ENCODE peak calls at places on chromosomes 6 and 20, in five cellular contexts. N, M, O, E and S are unnamed samples.

GRCh38 chr6:81263531-81264168 is 488.8 kb downstream of the TENT5A start:
- DNase-seq in N (no peak), M (no peak), O (no peak), E (no peak), S (no peak)

GRCh38 chr20:10427060-10427692 is 6.8 kb downstream of the MKKS start:
- DNase-seq in N (peak), M (peak), O (peak), E (peak), S (peak)

GRCh38 chr6:27188885-27189418 is 58.5 kb upstream of the PRSS16 start:
- DNase-seq in N (peak), M (peak), O (peak), E (peak), S (peak)

GRCh38 chr20:61394088-61394822 is 142.2 kb downstream of the CDH4 start:
- DNase-seq in N (no peak), M (no peak), O (no peak), E (no peak), S (no peak)

GRCh38 chr20:10673831-10674683 is at the start of gene JAG1:
- DNase-seq in N (peak), M (peak), O (peak), E (peak), S (peak)

GRCh38 chr20:31566658-31567379 is 38.3 kb upstream of the ID1 start:
- DNase-seq in N (no peak), M (peak), O (no peak), E (no peak), S (no peak)

GRCh38 chr6:113854531-113855499 is 2.3 kb upstream of the MARCKS start:
- DNase-seq in N (peak), M (peak), O (peak), E (peak), S (peak)

GRCh38 chr6:104325341-104326172 is 534.2 kb downstream of the HACE1 start:
- DNase-seq in N (peak), M (peak), O (peak), E (peak), S (no peak)

GRCh38 chr6:82488403-82488802 is 124.8 kb downstream of the TPBG start:
- DNase-seq in N (no peak), M (no peak), O (no peak), E (no peak), S (no peak)

GRCh38 chr6:158040804-158041347 is 59.2 kb downstream of the SYNJ2 start:
- DNase-seq in N (peak), M (no peak), O (no peak), E (peak), S (no peak)

GRCh38 chr20:33277471-33278441 is 5.3 kb upstream of the BPIFB1 start:
- DNase-seq in N (peak), M (no peak), O (no peak), E (no peak), S (no peak)

GRCh38 chr20:49989234-49990065 is 6.7 kb downstream of the SNAI1 start:
- DNase-seq in N (peak), M (peak), O (peak), E (peak), S (peak)

GRCh38 chr6:117008618-117009017 is 131.6 kb downstream of the RFX6 start:
- DNase-seq in N (no peak), M (no peak), O (no peak), E (no peak), S (no peak)

GRCh38 chr20:63286781-63287696 is 5.9 kb upstream of the COL20A1 start:
- DNase-seq in N (no peak), M (no peak), O (no peak), E (no peak), S (no peak)

GRCh38 chr6:168021581-168021980 is 24.1 kb downstream of the KIF25 start:
- DNase-seq in N (no peak), M (no peak), O (no peak), E (no peak), S (no peak)

GRCh38 chr6:145963216-145964068 is 716 bp downstream of the SHPRH start:
- DNase-seq in N (peak), M (peak), O (no peak), E (peak), S (peak)

GRCh38 chr6:100440935-100441334 is 23.8 kb downstream of the SIM1 start:
- DNase-seq in N (no peak), M (no peak), O (no peak), E (no peak), S (no peak)

GRCh38 chr20:37202267-37202943 is 23.1 kb upstream of the MROH8 start:
- DNase-seq in N (peak), M (peak), O (peak), E (peak), S (peak)

GRCh38 chr6:56381852-56382251 is 134.5 kb upstream of the COL21A1 start:
- DNase-seq in N (no peak), M (no peak), O (no peak), E (no peak), S (no peak)

GRCh38 chr20:2762578-2763131 is 37.8 kb downstream of the CPXM1 start:
- DNase-seq in N (no peak), M (no peak), O (no peak), E (no peak), S (no peak)

GRCh38 chr6:12603711-12604049 is 112.9 kb upstream of the PHACTR1 start:
- DNase-seq in N (no peak), M (no peak), O (no peak), E (no peak), S (no peak)

GRCh38 chr20:59161626-59162170 is 1.9 kb upstream of the ZNF831 start:
- DNase-seq in N (no peak), M (no peak), O (no peak), E (no peak), S (no peak)
- TF ChIP-seq CTCF in N (no peak), M (no peak), O (no peak), E (no peak), S (no peak)

DNA sequence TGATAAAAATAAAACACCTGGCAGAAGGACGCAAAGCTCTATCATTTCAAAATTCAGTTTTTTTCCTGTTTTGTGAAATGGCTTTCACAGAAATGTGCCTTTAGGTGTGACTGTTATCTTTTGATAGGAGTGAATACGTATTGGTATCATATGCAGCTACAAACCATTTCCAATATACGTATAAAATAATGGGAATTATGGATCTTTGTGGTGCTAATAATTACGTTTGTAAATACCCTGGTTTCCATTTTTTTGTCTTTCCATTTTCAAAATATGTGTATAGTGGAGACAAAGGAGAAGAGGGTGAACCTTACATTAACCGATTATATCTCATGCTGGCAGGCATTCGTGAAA is 108.7 kb upstream of the GMDS start:
- DNase-seq in N (no peak), M (no peak), O (no peak), E (no peak), S (no peak)
- TF ChIP-seq CTCF in N (no peak), M (no peak), O (no peak), E (no peak), S (peak)

GRCh38 chr20:59880198-59880597 is 53.2 kb downstream of the SYCP2 start:
- DNase-seq in N (no peak), M (no peak), O (no peak), E (no peak), S (no peak)
- TF ChIP-seq CTCF in N (no peak), M (no peak), O (no peak), E (no peak), S (no peak)

GRCh38 chr20:55052464-55052863 is 577.1 kb downstream of the DOK5 start:
- DNase-seq in N (no peak), M (no peak), O (no peak), E (no peak), S (no peak)

GRCh38 chr20:55058938-55059337 is 583.5 kb downstream of the DOK5 start:
- DNase-seq in N (no peak), M (no peak), O (no peak), E (no peak), S (no peak)

GRCh38 chr20:55053389-55053788 is 578.0 kb downstream of the DOK5 start:
- DNase-seq in N (no peak), M (no peak), O (no peak), E (no peak), S (no peak)

GRCh38 chr20:55054443-55054842 is 579.0 kb downstream of the DOK5 start:
- DNase-seq in N (no peak), M (no peak), O (no peak), E (no peak), S (no peak)

DNA sequence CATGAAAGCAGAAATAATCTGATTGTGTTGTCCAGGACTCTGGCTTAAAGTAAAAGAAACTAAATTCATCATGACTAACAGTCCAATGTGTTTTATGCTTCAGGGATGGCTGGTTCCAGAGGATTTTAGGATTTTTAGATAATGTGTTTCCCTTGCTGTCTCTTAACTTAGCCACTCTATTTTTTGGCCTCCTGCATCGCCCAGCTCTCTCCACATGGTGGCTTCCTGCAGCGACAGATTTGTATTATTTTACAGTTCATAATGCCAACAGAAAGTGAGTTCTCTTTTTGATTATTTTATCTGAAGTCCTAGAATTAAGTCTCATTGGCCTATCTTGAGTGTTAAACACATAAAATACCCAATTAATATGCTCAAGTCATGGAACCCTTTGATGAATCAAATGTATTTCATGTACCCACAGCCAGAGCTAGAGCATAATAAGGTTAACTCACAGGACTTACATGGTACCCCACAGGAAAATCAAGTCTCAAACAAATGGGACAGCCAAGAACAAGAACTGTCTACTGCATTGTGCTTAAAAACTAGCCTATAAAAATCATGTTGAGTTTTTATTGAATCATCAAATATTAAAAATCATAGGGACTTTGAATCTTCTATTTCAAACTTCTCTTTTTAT is 582.5 kb downstream of the DOK5 start:
- DNase-seq in N (no peak), M (no peak), O (no peak), E (no peak), S (peak)
- TF ChIP-seq CTCF in N (no peak), M (no peak), O (peak), E (no peak), S (peak)